ENCODE peak calls at places on chromosome 18, in five cellular contexts. One of them, this sample, is unnamed.
A peak's percentile ranks its signal among the peaks of the same experiment; 100 is the strongest.

GRCh38 chr18:76345901-76346300 is 149.1 kb downstream of the ZNF516 start:
- DNase-seq in gastrocnemius medialis: no peak
- DNase-seq in thoracic aorta: no peak
- DNase-seq in adrenal gland: no peak
- DNase-seq in neuronal stem cell: no peak
- DNase-seq in this sample: no peak

GRCh38 chr18:59656488-59656887 is 40.7 kb downstream of the CCBE1 start:
- DNase-seq in gastrocnemius medialis: no peak
- DNase-seq in thoracic aorta: no peak
- DNase-seq in adrenal gland: no peak
- DNase-seq in neuronal stem cell: no peak
- DNase-seq in this sample: no peak

GRCh38 chr18:24560511-24560981 is 100.1 kb downstream of the HRH4 start:
- DNase-seq in gastrocnemius medialis: no peak
- DNase-seq in thoracic aorta: no peak
- DNase-seq in adrenal gland: no peak
- DNase-seq in neuronal stem cell: no peak
- DNase-seq in this sample: no peak

GRCh38 chr18:7682334-7682733 is 115.2 kb downstream of the PTPRM start:
- DNase-seq in gastrocnemius medialis: no peak
- DNase-seq in thoracic aorta: no peak
- DNase-seq in adrenal gland: no peak
- DNase-seq in neuronal stem cell: no peak
- DNase-seq in this sample: no peak

GRCh38 chr18:78805840-78806239 is 173.8 kb upstream of the SALL3 start:
- DNase-seq in gastrocnemius medialis: no peak
- DNase-seq in thoracic aorta: no peak
- DNase-seq in adrenal gland: no peak
- DNase-seq in neuronal stem cell: no peak
- DNase-seq in this sample: no peak

GRCh38 chr18:27778441-27778840 is 398.5 kb downstream of the CDH2 start:
- DNase-seq in gastrocnemius medialis: no peak
- DNase-seq in thoracic aorta: no peak
- DNase-seq in adrenal gland: no peak
- DNase-seq in neuronal stem cell: no peak
- DNase-seq in this sample: no peak

GRCh38 chr18:31424383-31424988 is 23.1 kb upstream of the DSG3 start:
- DNase-seq in gastrocnemius medialis: no peak
- DNase-seq in thoracic aorta: no peak
- DNase-seq in adrenal gland: no peak
- DNase-seq in neuronal stem cell: peak; percentile 56
- DNase-seq in this sample: no peak

GRCh38 chr18:31204169-31204568 is 41.5 kb upstream of the DSC1 start:
- DNase-seq in gastrocnemius medialis: no peak
- DNase-seq in thoracic aorta: no peak
- DNase-seq in adrenal gland: no peak
- DNase-seq in neuronal stem cell: no peak
- DNase-seq in this sample: no peak

GRCh38 chr18:38427234-38427633 is 861.6 kb upstream of the CELF4 start:
- DNase-seq in gastrocnemius medialis: no peak
- DNase-seq in thoracic aorta: no peak
- DNase-seq in adrenal gland: no peak
- DNase-seq in neuronal stem cell: no peak
- DNase-seq in this sample: no peak

GRCh38 chr18:76491436-76491800 is 3.6 kb downstream of the ZNF516 start:
- DNase-seq in gastrocnemius medialis: peak; percentile 54
- DNase-seq in thoracic aorta: no peak
- DNase-seq in adrenal gland: peak; percentile 76
- DNase-seq in neuronal stem cell: peak; percentile 59
- DNase-seq in this sample: peak; percentile 34

GRCh38 chr18:68017385-68017784 is 500.9 kb upstream of the DSEL start:
- DNase-seq in gastrocnemius medialis: no peak
- DNase-seq in thoracic aorta: no peak
- DNase-seq in adrenal gland: no peak
- DNase-seq in neuronal stem cell: no peak
- DNase-seq in this sample: no peak

GRCh38 chr18:6004683-6005082 is 109.4 kb upstream of the TMEM200C start:
- DNase-seq in gastrocnemius medialis: no peak
- DNase-seq in thoracic aorta: no peak
- DNase-seq in adrenal gland: no peak
- DNase-seq in neuronal stem cell: no peak
- DNase-seq in this sample: no peak
- H3K4me3 ChIP-seq in gastrocnemius medialis: no peak overlapping the region
- H3K4me3 ChIP-seq in thoracic aorta: no peak overlapping the region
- H3K4me3 ChIP-seq in adrenal gland: no peak overlapping the region
- H3K4me3 ChIP-seq in neuronal stem cell: no peak overlapping the region
- H3K4me3 ChIP-seq in this sample: no peak overlapping the region

GRCh38 chr18:75229437-75229836 is 18.8 kb downstream of the TSHZ1 start:
- DNase-seq in gastrocnemius medialis: no peak
- DNase-seq in thoracic aorta: no peak
- DNase-seq in adrenal gland: no peak
- DNase-seq in neuronal stem cell: no peak
- DNase-seq in this sample: no peak

GRCh38 chr18:75227535-75227934 is 16.9 kb downstream of the TSHZ1 start:
- DNase-seq in gastrocnemius medialis: no peak
- DNase-seq in thoracic aorta: no peak
- DNase-seq in adrenal gland: no peak
- DNase-seq in neuronal stem cell: no peak
- DNase-seq in this sample: no peak

GRCh38 chr18:75228967-75229366 is 18.4 kb downstream of the TSHZ1 start:
- DNase-seq in gastrocnemius medialis: no peak
- DNase-seq in thoracic aorta: no peak
- DNase-seq in adrenal gland: no peak
- DNase-seq in neuronal stem cell: no peak
- DNase-seq in this sample: no peak

GRCh38 chr18:75230210-75231052 is 19.8 kb downstream of the TSHZ1 start:
- DNase-seq in gastrocnemius medialis: no peak
- DNase-seq in thoracic aorta: no peak
- DNase-seq in adrenal gland: no peak
- DNase-seq in neuronal stem cell: no peak
- DNase-seq in this sample: no peak

DNA sequence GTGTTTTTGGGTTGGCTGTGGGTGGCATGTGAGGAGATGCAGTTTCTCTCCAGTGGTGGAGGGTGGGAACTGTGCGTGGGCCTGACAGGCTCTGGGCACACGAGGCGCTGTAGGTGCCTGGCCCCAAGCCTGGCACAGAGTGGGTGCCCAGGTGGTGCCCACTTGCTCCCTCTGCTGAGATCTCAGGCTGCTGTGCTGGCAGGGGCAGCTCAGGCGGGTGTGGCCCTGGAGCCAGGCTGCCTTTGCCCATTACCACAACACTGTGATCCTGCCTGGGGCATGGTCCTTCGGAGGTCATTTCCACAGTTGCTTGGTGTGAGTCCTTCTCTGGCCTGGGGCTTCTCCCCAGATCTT is 20.4 kb downstream of the TSHZ1 start:
- DNase-seq in gastrocnemius medialis: no peak
- DNase-seq in thoracic aorta: no peak
- DNase-seq in adrenal gland: no peak
- DNase-seq in neuronal stem cell: no peak
- DNase-seq in this sample: no peak
- H3K36me3 ChIP-seq in gastrocnemius medialis: no peaks in the 10 kb centered on the region
- H3K36me3 ChIP-seq in thoracic aorta: peaks cover 3% of the 10 kb centered on the region
- H3K36me3 ChIP-seq in adrenal gland: no peaks in the 10 kb centered on the region
- H3K36me3 ChIP-seq in neuronal stem cell: no peaks in the 10 kb centered on the region
- H3K36me3 ChIP-seq in this sample: no peaks in the 10 kb centered on the region

GRCh38 chr18:51921862-51922261 is 418.1 kb upstream of the DCC start:
- DNase-seq in gastrocnemius medialis: no peak
- DNase-seq in thoracic aorta: no peak
- DNase-seq in adrenal gland: no peak
- DNase-seq in neuronal stem cell: no peak
- DNase-seq in this sample: no peak
- H3K4me3 ChIP-seq in gastrocnemius medialis: no peak overlapping the region
- H3K4me3 ChIP-seq in thoracic aorta: no peak overlapping the region
- H3K4me3 ChIP-seq in adrenal gland: no peak overlapping the region
- H3K4me3 ChIP-seq in neuronal stem cell: no peak overlapping the region
- H3K4me3 ChIP-seq in this sample: no peak overlapping the region

GRCh38 chr18:23526516-23527063 is 23.3 kb downstream of the RMC1 start:
- DNase-seq in gastrocnemius medialis: no peak
- DNase-seq in thoracic aorta: no peak
- DNase-seq in adrenal gland: no peak
- DNase-seq in neuronal stem cell: no peak
- DNase-seq in this sample: no peak
- H3K36me3 ChIP-seq in gastrocnemius medialis: peaks cover 89% of the 10 kb centered on the region
- H3K36me3 ChIP-seq in thoracic aorta: peaks cover 70% of the 10 kb centered on the region
- H3K36me3 ChIP-seq in adrenal gland: peaks cover 93% of the 10 kb centered on the region
- H3K36me3 ChIP-seq in neuronal stem cell: peaks cover 95% of the 10 kb centered on the region
- H3K36me3 ChIP-seq in this sample: peaks cover 87% of the 10 kb centered on the region

GRCh38 chr18:45741056-45741455 is 17.1 kb downstream of the SLC14A1 start:
- DNase-seq in gastrocnemius medialis: no peak
- DNase-seq in thoracic aorta: no peak
- DNase-seq in adrenal gland: no peak
- DNase-seq in neuronal stem cell: no peak
- DNase-seq in this sample: no peak

GRCh38 chr18:45734944-45735343 is 11.0 kb downstream of the SLC14A1 start:
- DNase-seq in gastrocnemius medialis: no peak
- DNase-seq in thoracic aorta: no peak
- DNase-seq in adrenal gland: no peak
- DNase-seq in neuronal stem cell: no peak
- DNase-seq in this sample: no peak

GRCh38 chr18:45739848-45740247 is 15.9 kb downstream of the SLC14A1 start:
- DNase-seq in gastrocnemius medialis: no peak
- DNase-seq in thoracic aorta: no peak
- DNase-seq in adrenal gland: no peak
- DNase-seq in neuronal stem cell: no peak
- DNase-seq in this sample: no peak

GRCh38 chr18:45738660-45739059 is 14.7 kb downstream of the SLC14A1 start:
- DNase-seq in gastrocnemius medialis: no peak
- DNase-seq in thoracic aorta: no peak
- DNase-seq in adrenal gland: no peak
- DNase-seq in neuronal stem cell: no peak
- DNase-seq in this sample: no peak

GRCh38 chr18:45739268-45739667 is 15.3 kb downstream of the SLC14A1 start:
- DNase-seq in gastrocnemius medialis: no peak
- DNase-seq in thoracic aorta: no peak
- DNase-seq in adrenal gland: no peak
- DNase-seq in neuronal stem cell: no peak
- DNase-seq in this sample: no peak
- H3K4me3 ChIP-seq in gastrocnemius medialis: no peak overlapping the region
- H3K4me3 ChIP-seq in thoracic aorta: no peak overlapping the region
- H3K4me3 ChIP-seq in adrenal gland: no peak overlapping the region
- H3K4me3 ChIP-seq in neuronal stem cell: no peak overlapping the region
- H3K4me3 ChIP-seq in this sample: no peak overlapping the region

DNA sequence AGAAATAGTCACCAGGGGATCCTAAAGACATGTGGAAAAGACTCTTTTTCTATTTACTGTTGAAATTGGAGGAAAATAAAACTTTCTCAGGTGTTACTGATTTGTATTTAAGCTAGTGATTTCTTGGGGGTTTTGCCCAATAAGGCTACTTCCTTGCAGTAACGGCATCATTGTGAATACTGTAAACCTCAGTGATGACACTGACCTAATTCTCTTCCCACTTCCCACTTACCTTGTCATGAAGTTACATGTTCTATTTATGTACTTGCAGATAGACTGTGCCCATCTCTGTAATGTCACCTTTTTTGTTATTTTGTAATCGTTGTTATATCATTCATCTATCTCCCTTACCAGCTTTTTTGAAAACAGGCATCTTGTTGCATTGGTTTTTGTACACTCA is 134.5 kb downstream of the KIAA1328 start:
- DNase-seq in gastrocnemius medialis: no peak
- DNase-seq in thoracic aorta: no peak
- DNase-seq in adrenal gland: no peak
- DNase-seq in neuronal stem cell: no peak
- DNase-seq in this sample: no peak
- H3K36me3 ChIP-seq in gastrocnemius medialis: peaks cover 20% of the 10 kb centered on the region
- H3K36me3 ChIP-seq in thoracic aorta: peaks cover 8% of the 10 kb centered on the region
- H3K36me3 ChIP-seq in adrenal gland: no peaks in the 10 kb centered on the region
- H3K36me3 ChIP-seq in neuronal stem cell: no peaks in the 10 kb centered on the region
- H3K36me3 ChIP-seq in this sample: no peaks in the 10 kb centered on the region

GRCh38 chr18:11145413-11146191 is 3.8 kb downstream of the PIEZO2 start:
- DNase-seq in gastrocnemius medialis: no peak
- DNase-seq in thoracic aorta: no peak
- DNase-seq in adrenal gland: no peak
- DNase-seq in neuronal stem cell: no peak
- DNase-seq in this sample: no peak
- H3K4me3 ChIP-seq in gastrocnemius medialis: no peak overlapping the region
- H3K4me3 ChIP-seq in thoracic aorta: no peak overlapping the region
- H3K4me3 ChIP-seq in adrenal gland: no peak overlapping the region
- H3K4me3 ChIP-seq in neuronal stem cell: peak overlapping the region; percentile 9
- H3K4me3 ChIP-seq in this sample: no peak overlapping the region

DNA sequence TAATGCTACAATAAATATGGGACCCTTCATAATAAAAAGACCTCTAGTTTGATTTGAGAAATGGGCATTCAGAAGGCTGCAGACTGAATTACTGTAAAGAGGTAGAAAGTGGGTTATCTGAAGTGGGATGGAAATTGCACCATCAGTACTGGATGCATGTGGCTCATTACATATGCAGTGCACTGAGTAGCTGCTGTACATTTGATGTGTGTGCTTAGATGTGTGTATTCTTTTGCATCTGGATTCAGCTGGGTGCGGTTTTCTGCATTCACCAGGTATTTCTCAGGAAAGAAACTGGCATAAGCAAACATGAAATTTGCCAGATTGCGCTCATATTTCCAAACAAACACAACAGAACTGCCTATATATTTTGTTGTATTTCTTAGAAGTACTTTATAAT is 38.2 kb downstream of the NDC80 start:
- DNase-seq in gastrocnemius medialis: no peak
- DNase-seq in thoracic aorta: no peak
- DNase-seq in adrenal gland: no peak
- DNase-seq in neuronal stem cell: no peak
- DNase-seq in this sample: no peak
- H3K36me3 ChIP-seq in gastrocnemius medialis: no peaks in the 10 kb centered on the region
- H3K36me3 ChIP-seq in thoracic aorta: no peaks in the 10 kb centered on the region
- H3K36me3 ChIP-seq in adrenal gland: no peaks in the 10 kb centered on the region
- H3K36me3 ChIP-seq in neuronal stem cell: peaks cover 93% of the 10 kb centered on the region
- H3K36me3 ChIP-seq in this sample: peaks cover 4% of the 10 kb centered on the region

GRCh38 chr18:57441395-57441794 is 6.2 kb downstream of the ONECUT2 start:
- DNase-seq in gastrocnemius medialis: no peak
- DNase-seq in thoracic aorta: no peak
- DNase-seq in adrenal gland: no peak
- DNase-seq in neuronal stem cell: no peak
- DNase-seq in this sample: no peak
- H3K4me3 ChIP-seq in gastrocnemius medialis: no peak overlapping the region
- H3K4me3 ChIP-seq in thoracic aorta: peak overlapping the region; percentile 3
- H3K4me3 ChIP-seq in adrenal gland: no peak overlapping the region
- H3K4me3 ChIP-seq in neuronal stem cell: peak overlapping the region; percentile 63
- H3K4me3 ChIP-seq in this sample: no peak overlapping the region